ENCODE peak calls at places on chromosomes 6 and 20, in seven cellular contexts. R is smooth muscle cell of the brain vasculature; V is MCF 10A; Y is stimulated activated CD4-positive, alpha-beta T cell treated with anti-CD3 and anti-CD28 coated beads, Interleukin-2, amount 100 ng/mL, for 4 hours; I is AML-193; Z is NCI-H1105; U is activated gamma-delta T cell treated with Interleukin-2 at 50 U/mL for 16 hours. D is an unnamed sample.

GRCh38 chr20:1469925-1470571 is 3.4 kb upstream of the NSFL1C start:
- DNase-seq in Z (peak; percentile 37), U (no peak), Y (no peak), V (peak; percentile 99), R (peak; percentile 92), I (peak; percentile 47), D (peak; percentile 94)

GRCh38 chr6:109944448-109944847 is 33.7 kb upstream of the GPR6 start:
- DNase-seq in U (no peak), V (peak; percentile 50), I (no peak), Z (no peak), Y (no peak), R (no peak), D (peak; percentile 90)

GRCh38 chr6:42790549-42791181 is 8.8 kb downstream of the BICRAL start:
- DNase-seq in Z (no peak), V (no peak), R (no peak), I (no peak), U (no peak), Y (no peak), D (peak; percentile 77)

GRCh38 chr6:137290601-137291261 is 71.5 kb upstream of the IFNGR1 start:
- DNase-seq in U (no peak), Z (no peak), V (no peak), R (no peak), I (no peak), Y (no peak), D (no peak)

GRCh38 chr6:143598466-143599080 is 79.2 kb upstream of the PHACTR2 start:
- DNase-seq in U (no peak), I (peak; percentile 93), Z (no peak), V (no peak), Y (peak; percentile 4), R (no peak), D (no peak)

GRCh38 chr6:73732845-73733675 is 37.1 kb downstream of the CD109 start:
- DNase-seq in U (peak; percentile 63), R (peak; percentile 62), Y (peak; percentile 49), V (peak; percentile 87), Z (peak; percentile 39), I (peak; percentile 72), D (peak; percentile 84)

GRCh38 chr20:39676857-39677351 is 714.8 kb downstream of the DHX35 start:
- DNase-seq in Z (no peak), I (no peak), U (no peak), Y (no peak), R (no peak), V (peak; percentile 47), D (peak; percentile 65)

GRCh38 chr6:29490055-29490454 is 2.3 kb upstream of the MAS1L start:
- DNase-seq in I (no peak), Y (no peak), V (no peak), Z (no peak), R (no peak), U (no peak), D (no peak)

GRCh38 chr20:17614812-17615644 is 45.2 kb downstream of the DSTN start:
- DNase-seq in Y (no peak), Z (no peak), U (no peak), I (no peak), R (no peak), V (no peak), D (peak; percentile 50)

GRCh38 chr6:3393796-3394195 is 63.1 kb downstream of the SLC22A23 start:
- DNase-seq in R (peak; percentile 96), Z (no peak), U (no peak), Y (no peak), I (no peak), V (no peak), D (no peak)

GRCh38 chr6:37205189-37205996 is 35.4 kb downstream of the PIM1 start:
- DNase-seq in I (no peak), R (no peak), U (no peak), Y (no peak), V (no peak), Z (no peak), D (no peak)

GRCh38 chr6:68726307-68726706 is 91.2 kb downstream of the ADGRB3 start:
- DNase-seq in Z (no peak), Y (no peak), U (no peak), R (no peak), V (no peak), I (no peak), D (no peak)

GRCh38 chr6:114390176-114390575 is 47.4 kb upstream of the HS3ST5 start:
- DNase-seq in Z (no peak), U (no peak), I (no peak), R (no peak), Y (no peak), V (no peak), D (peak; percentile 53)

GRCh38 chr6:3997144-3997770 is 81.7 kb downstream of the FAM217A start:
- DNase-seq in R (peak; percentile 54), I (no peak), Y (no peak), U (no peak), Z (no peak), V (no peak), D (no peak)

GRCh38 chr6:169038691-169039090 is 215.0 kb downstream of the THBS2 start:
- DNase-seq in I (no peak), R (no peak), U (no peak), V (no peak), Z (no peak), Y (no peak), D (no peak)

GRCh38 chr20:43721429-43722152 is 5.2 kb downstream of the GTSF1L start:
- DNase-seq in I (no peak), Y (no peak), U (no peak), Z (no peak), R (no peak), V (no peak), D (peak; percentile 46)

GRCh38 chr6:137970368-137970767 is 103.3 kb downstream of the TNFAIP3 start:
- DNase-seq in V (no peak), U (no peak), Z (no peak), R (no peak), I (no peak), Y (no peak), D (no peak)

GRCh38 chr6:41505084-41506049 is 40.8 kb upstream of the FOXP4 start:
- DNase-seq in Y (no peak), U (no peak), R (no peak), Z (peak; percentile 70), I (no peak), V (no peak), D (peak; percentile 82)

D was measured in islet precursor cell.